ENCODE peak calls at places on chromosomes 4 and X, in seven cellular contexts. One of them, this sample, is unnamed.

GRCh38 chr4:155722336-155722735 is 36.5 kb upstream of the GUCY1B1 start:
- DNase-seq in HepG2: no peak
- DNase-seq in lung: no peak
- DNase-seq in uterus: no peak
- DNase-seq in adipocyte: no peak
- DNase-seq in fibroblast of lung: no peak
- DNase-seq in neuronal stem cell: no peak
- DNase-seq in this sample: no peak

GRCh38 chr4:132065940-132066495 is 1083.1 kb upstream of the PCDH10 start:
- DNase-seq in adipocyte: peak; percentile 30
- DNase-seq in fibroblast of lung: peak; percentile 20
- DNase-seq in HepG2: no peak
- DNase-seq in neuronal stem cell: no peak
- DNase-seq in lung: no peak
- DNase-seq in uterus: no peak
- DNase-seq in this sample: no peak

GRCh38 chr4:138308421-138308820 is 66.3 kb upstream of the SLC7A11 start:
- DNase-seq in fibroblast of lung: peak; percentile 89
- DNase-seq in lung: no peak
- DNase-seq in neuronal stem cell: no peak
- DNase-seq in HepG2: no peak
- DNase-seq in uterus: no peak
- DNase-seq in adipocyte: peak; percentile 73
- DNase-seq in this sample: no peak

GRCh38 chr4:122577808-122578781 is 42.8 kb downstream of the IL21 start:
- DNase-seq in lung: no peak
- DNase-seq in HepG2: peak; percentile 41
- DNase-seq in neuronal stem cell: peak; percentile 23
- DNase-seq in uterus: no peak
- DNase-seq in fibroblast of lung: peak; percentile 16
- DNase-seq in adipocyte: peak; percentile 72
- DNase-seq in this sample: peak; percentile 69

GRCh38 chr4:61531188-61531587 is 331.1 kb downstream of the ADGRL3 start:
- DNase-seq in fibroblast of lung: no peak
- DNase-seq in HepG2: peak; percentile 34
- DNase-seq in lung: no peak
- DNase-seq in uterus: no peak
- DNase-seq in adipocyte: no peak
- DNase-seq in neuronal stem cell: peak; percentile 72
- DNase-seq in this sample: no peak

GRCh38 chrX:71173440-71173839 is 28.8 kb downstream of the NLGN3 start:
- DNase-seq in fibroblast of lung: no peak
- DNase-seq in HepG2: no peak
- DNase-seq in neuronal stem cell: no peak
- DNase-seq in adipocyte: no peak
- DNase-seq in lung: no peak
- DNase-seq in uterus: no peak
- DNase-seq in this sample: no peak

GRCh38 chr4:2942532-2943363 is 20.5 kb downstream of the NOP14 start:
- DNase-seq in adipocyte: no peak
- DNase-seq in lung: no peak
- DNase-seq in neuronal stem cell: no peak
- DNase-seq in fibroblast of lung: no peak
- DNase-seq in HepG2: no peak
- DNase-seq in uterus: no peak
- DNase-seq in this sample: peak; percentile 59

GRCh38 chr4:15232725-15233597 is 194.9 kb upstream of the C1QTNF7 start:
- DNase-seq in uterus: no peak
- DNase-seq in neuronal stem cell: no peak
- DNase-seq in lung: no peak
- DNase-seq in HepG2: peak; percentile 33
- DNase-seq in adipocyte: peak; percentile 72
- DNase-seq in fibroblast of lung: peak; percentile 87
- DNase-seq in this sample: no peak

GRCh38 chr4:122635205-122635604 is 14.3 kb upstream of the IL21 start:
- DNase-seq in adipocyte: no peak
- DNase-seq in HepG2: no peak
- DNase-seq in fibroblast of lung: no peak
- DNase-seq in uterus: no peak
- DNase-seq in neuronal stem cell: no peak
- DNase-seq in lung: no peak
- DNase-seq in this sample: no peak

GRCh38 chr4:87304659-87305277 is 17.9 kb downstream of the HSD17B13 start:
- DNase-seq in fibroblast of lung: peak; percentile 64
- DNase-seq in neuronal stem cell: no peak
- DNase-seq in lung: no peak
- DNase-seq in uterus: no peak
- DNase-seq in HepG2: no peak
- DNase-seq in adipocyte: peak; percentile 25
- DNase-seq in this sample: no peak

GRCh38 chrX:71195959-71196727 is 26.9 kb upstream of the GJB1 start:
- DNase-seq in uterus: no peak
- DNase-seq in lung: no peak
- DNase-seq in HepG2: no peak
- DNase-seq in adipocyte: no peak
- DNase-seq in fibroblast of lung: no peak
- DNase-seq in neuronal stem cell: no peak
- DNase-seq in this sample: peak; percentile 56

GRCh38 chrX:40061871-40062524 is 35.8 kb downstream of the BCOR start:
- DNase-seq in lung: no peak
- DNase-seq in fibroblast of lung: no peak
- DNase-seq in neuronal stem cell: no peak
- DNase-seq in uterus: no peak
- DNase-seq in adipocyte: no peak
- DNase-seq in HepG2: no peak
- DNase-seq in this sample: peak; percentile 80

GRCh38 chr4:55609393-55609821 is 17.4 kb upstream of the PDCL2 start:
- DNase-seq in adipocyte: peak; percentile 33
- DNase-seq in neuronal stem cell: no peak
- DNase-seq in HepG2: no peak
- DNase-seq in uterus: no peak
- DNase-seq in lung: no peak
- DNase-seq in fibroblast of lung: peak; percentile 26
- DNase-seq in this sample: no peak

GRCh38 chr4:183580370-183580769 is 75.5 kb downstream of the ING2 start:
- DNase-seq in HepG2: no peak
- DNase-seq in lung: no peak
- DNase-seq in uterus: no peak
- DNase-seq in fibroblast of lung: no peak
- DNase-seq in adipocyte: no peak
- DNase-seq in neuronal stem cell: no peak
- DNase-seq in this sample: no peak

GRCh38 chr4:126451237-126451885 is 1136.6 kb downstream of the FAT4 start:
- DNase-seq in lung: no peak
- DNase-seq in fibroblast of lung: peak; percentile 14
- DNase-seq in adipocyte: peak; percentile 32
- DNase-seq in uterus: no peak
- DNase-seq in neuronal stem cell: no peak
- DNase-seq in HepG2: no peak
- DNase-seq in this sample: no peak

GRCh38 chrX:69133561-69134542 is 31.4 kb downstream of the PJA1 start:
- DNase-seq in HepG2: peak; percentile 59
- DNase-seq in lung: no peak
- DNase-seq in uterus: peak; percentile 49
- DNase-seq in neuronal stem cell: peak; percentile 40
- DNase-seq in adipocyte: no peak
- DNase-seq in fibroblast of lung: peak; percentile 77
- DNase-seq in this sample: peak; percentile 79

GRCh38 chr4:42654606-42655005 is 2.3 kb downstream of the ATP8A1 start:
- DNase-seq in fibroblast of lung: peak; percentile 82
- DNase-seq in HepG2: peak; percentile 6
- DNase-seq in neuronal stem cell: no peak
- DNase-seq in adipocyte: peak; percentile 5
- DNase-seq in uterus: peak; percentile 34
- DNase-seq in lung: peak; percentile 69
- DNase-seq in this sample: no peak

GRCh38 chr4:39305902-39306677 is 60.1 kb downstream of the RFC1 start:
- DNase-seq in HepG2: no peak
- DNase-seq in neuronal stem cell: no peak
- DNase-seq in lung: no peak
- DNase-seq in adipocyte: no peak
- DNase-seq in fibroblast of lung: peak; percentile 20
- DNase-seq in uterus: no peak
- DNase-seq in this sample: no peak

GRCh38 chr4:85489273-85489672 is 14.3 kb downstream of the ARHGAP24 start:
- DNase-seq in adipocyte: peak; percentile 34
- DNase-seq in neuronal stem cell: no peak
- DNase-seq in HepG2: no peak
- DNase-seq in uterus: peak; percentile 16
- DNase-seq in lung: no peak
- DNase-seq in fibroblast of lung: peak; percentile 53
- DNase-seq in this sample: peak; percentile 16

GRCh38 chrX:2488621-2489285 is 12.0 kb downstream of the DHRSX start:
- DNase-seq in adipocyte: no peak
- DNase-seq in neuronal stem cell: no peak
- DNase-seq in fibroblast of lung: no peak
- DNase-seq in HepG2: no peak
- DNase-seq in lung: no peak
- DNase-seq in uterus: no peak
- DNase-seq in this sample: peak; percentile 30

GRCh38 chrX:2487366-2487765 is 13.4 kb downstream of the DHRSX start:
- DNase-seq in fibroblast of lung: no peak
- DNase-seq in neuronal stem cell: no peak
- DNase-seq in HepG2: no peak
- DNase-seq in uterus: no peak
- DNase-seq in lung: no peak
- DNase-seq in adipocyte: no peak
- DNase-seq in this sample: no peak

GRCh38 chrX:2489446-2490445 is 11.0 kb downstream of the DHRSX start:
- DNase-seq in adipocyte: no peak
- DNase-seq in uterus: no peak
- DNase-seq in HepG2: no peak
- DNase-seq in fibroblast of lung: no peak
- DNase-seq in neuronal stem cell: no peak
- DNase-seq in lung: no peak
- DNase-seq in this sample: no peak

GRCh38 chrX:2492536-2493218 is 8.1 kb downstream of the DHRSX start:
- DNase-seq in fibroblast of lung: no peak
- DNase-seq in lung: no peak
- DNase-seq in adipocyte: no peak
- DNase-seq in uterus: no peak
- DNase-seq in neuronal stem cell: no peak
- DNase-seq in HepG2: no peak
- DNase-seq in this sample: no peak

DNA sequence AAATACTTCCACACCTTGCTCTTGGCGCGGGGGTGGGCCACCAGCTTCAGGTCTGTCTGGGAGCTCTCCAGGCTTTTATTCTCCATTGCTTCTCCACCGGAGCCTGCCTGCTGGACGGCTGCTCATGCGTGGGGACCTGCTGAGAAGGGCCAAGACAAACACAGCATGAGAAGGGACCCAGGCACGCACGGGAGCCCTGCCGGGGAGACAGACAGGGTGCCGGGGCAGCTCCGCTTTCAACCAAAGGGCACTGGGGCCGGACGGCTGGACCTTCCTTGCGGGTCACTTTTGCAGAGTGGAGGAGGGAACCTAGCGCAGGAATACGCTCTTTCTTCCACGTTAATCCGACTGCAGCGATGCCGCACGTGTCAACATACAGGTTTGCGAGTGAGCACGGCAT is 10.1 kb downstream of the DHRSX start:
- DNase-seq in HepG2: no peak
- DNase-seq in fibroblast of lung: no peak
- DNase-seq in neuronal stem cell: no peak
- DNase-seq in lung: no peak
- DNase-seq in adipocyte: no peak
- DNase-seq in uterus: no peak
- DNase-seq in this sample: no peak
- H3K36me3 ChIP-seq in HepG2: peaks cover 18% of the 10 kb centered on the region
- H3K36me3 ChIP-seq in fibroblast of lung: peaks cover 18% of the 10 kb centered on the region
- H3K36me3 ChIP-seq in neuronal stem cell: peaks cover 93% of the 10 kb centered on the region
- H3K36me3 ChIP-seq in lung: no peaks in the 10 kb centered on the region
- H3K36me3 ChIP-seq in adipocyte: peaks cover 60% of the 10 kb centered on the region
- H3K36me3 ChIP-seq in uterus: no peaks in the 10 kb centered on the region
- H3K36me3 ChIP-seq in this sample: peaks cover 17% of the 10 kb centered on the region

GRCh38 chr4:7194251-7195137 is 2.2 kb downstream of the SORCS2 start:
- DNase-seq in uterus: no peak
- DNase-seq in fibroblast of lung: no peak
- DNase-seq in neuronal stem cell: no peak
- DNase-seq in lung: peak; percentile 79
- DNase-seq in adipocyte: peak; percentile 51
- DNase-seq in HepG2: no peak
- DNase-seq in this sample: peak; percentile 65
- H3K4me3 ChIP-seq in uterus: no peak overlapping the region
- H3K4me3 ChIP-seq in fibroblast of lung: no peak overlapping the region
- H3K4me3 ChIP-seq in neuronal stem cell: no peak overlapping the region
- H3K4me3 ChIP-seq in lung: no peak overlapping the region
- H3K4me3 ChIP-seq in adipocyte: no peak overlapping the region
- H3K4me3 ChIP-seq in HepG2: no peak overlapping the region
- H3K4me3 ChIP-seq in this sample: no peak overlapping the region

GRCh38 chr4:4858527-4858926 is 938 bp upstream of the MSX1 start:
- DNase-seq in fibroblast of lung: no peak
- DNase-seq in adipocyte: no peak
- DNase-seq in neuronal stem cell: no peak
- DNase-seq in uterus: no peak
- DNase-seq in HepG2: no peak
- DNase-seq in lung: no peak
- DNase-seq in this sample: peak; percentile 48

GRCh38 chr4:4856071-4857000 is 3.1 kb upstream of the MSX1 start:
- DNase-seq in adipocyte: no peak
- DNase-seq in HepG2: no peak
- DNase-seq in lung: no peak
- DNase-seq in fibroblast of lung: no peak
- DNase-seq in neuronal stem cell: no peak
- DNase-seq in uterus: no peak
- DNase-seq in this sample: peak; percentile 83

GRCh38 chr4:4857001-4857808 is 2.3 kb upstream of the MSX1 start:
- DNase-seq in fibroblast of lung: no peak
- DNase-seq in uterus: no peak
- DNase-seq in lung: no peak
- DNase-seq in HepG2: no peak
- DNase-seq in adipocyte: no peak
- DNase-seq in neuronal stem cell: no peak
- DNase-seq in this sample: no peak

GRCh38 chr4:4859010-4859798 is at the start of gene MSX1:
- DNase-seq in HepG2: peak; percentile 81
- DNase-seq in fibroblast of lung: peak; percentile 84
- DNase-seq in adipocyte: peak; percentile 96
- DNase-seq in neuronal stem cell: peak; percentile 89
- DNase-seq in uterus: peak; percentile 87
- DNase-seq in lung: peak; percentile 82
- DNase-seq in this sample: peak; percentile 99

GRCh38 chr4:4857809-4858508 is 1.5 kb upstream of the MSX1 start:
- DNase-seq in adipocyte: no peak
- DNase-seq in uterus: no peak
- DNase-seq in fibroblast of lung: no peak
- DNase-seq in HepG2: no peak
- DNase-seq in neuronal stem cell: no peak
- DNase-seq in lung: no peak
- DNase-seq in this sample: peak; percentile 78
- H3K27me3 ChIP-seq in adipocyte: no peaks in the 10 kb centered on the region
- H3K27me3 ChIP-seq in uterus: peaks cover 38% of the 10 kb centered on the region
- H3K27me3 ChIP-seq in fibroblast of lung: peaks cover 15% of the 10 kb centered on the region
- H3K27me3 ChIP-seq in HepG2: no peaks in the 10 kb centered on the region
- H3K27me3 ChIP-seq in neuronal stem cell: peaks cover 95% of the 10 kb centered on the region
- H3K27me3 ChIP-seq in lung: peaks cover 10% of the 10 kb centered on the region
- H3K27me3 ChIP-seq in this sample: peaks cover 97% of the 10 kb centered on the region

DNA sequence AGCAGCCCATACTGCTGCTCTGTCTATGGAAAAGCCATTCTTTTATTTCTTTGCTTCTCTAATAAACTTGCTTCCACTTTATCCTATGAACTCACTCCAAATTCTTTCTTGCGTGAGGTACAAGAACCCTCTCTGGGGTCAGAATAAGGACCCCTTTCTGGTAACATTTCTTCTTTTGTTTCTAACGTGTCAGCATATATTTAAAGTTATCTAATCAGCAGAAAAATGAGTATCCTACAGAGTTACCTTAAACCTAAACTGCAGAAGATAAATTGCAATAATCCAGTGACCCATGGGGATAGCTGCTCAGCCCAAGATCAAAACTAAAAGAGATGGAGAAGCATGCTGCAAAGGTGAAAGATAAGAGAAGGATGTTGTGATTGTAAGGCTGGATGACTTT is 4.0 kb downstream of the ADH5 start:
- DNase-seq in neuronal stem cell: no peak
- DNase-seq in adipocyte: no peak
- DNase-seq in fibroblast of lung: no peak
- DNase-seq in uterus: no peak
- DNase-seq in lung: no peak
- DNase-seq in HepG2: no peak
- DNase-seq in this sample: no peak
- H3K36me3 ChIP-seq in neuronal stem cell: peaks cover 71% of the 10 kb centered on the region
- H3K36me3 ChIP-seq in adipocyte: peaks cover 66% of the 10 kb centered on the region
- H3K36me3 ChIP-seq in fibroblast of lung: peaks cover 8% of the 10 kb centered on the region
- H3K36me3 ChIP-seq in uterus: no peaks in the 10 kb centered on the region
- H3K36me3 ChIP-seq in lung: peaks cover 29% of the 10 kb centered on the region
- H3K36me3 ChIP-seq in HepG2: peaks cover 18% of the 10 kb centered on the region
- H3K36me3 ChIP-seq in this sample: peaks cover 29% of the 10 kb centered on the region

This sample was measured in H7.